ENCODE peak calls at places on chromosome 5, in seven cellular contexts. A is glutamatergic neuron; J is naive thymus-derived CD4-positive, alpha-beta T cell; Y is RPMI7951; S is brain microvascular endothelial cell; Q is ovary; O is activated CD4-positive, alpha-beta T cell treated with anti-CD3 and anti-CD28 coated beads, Interleukin-2, amount 50 U/mL, for 48 hours. R is an unnamed sample.

GRCh38 chr5:180831139-180832080 is 28.8 kb upstream of the MGAT1 start:
- DNase-seq in A (peak; percentile 85), J (peak; percentile 70), Y (peak; percentile 67), S (peak; percentile 49), Q (peak; percentile 89), O (peak; percentile 85), R (peak; percentile 77)

GRCh38 chr5:138440226-138441073 is 1.6 kb downstream of the REEP2 start:
- DNase-seq in A (no peak), J (no peak), Y (no peak), S (no peak), Q (peak; percentile 29), O (no peak), R (no peak)

GRCh38 chr5:131104169-131104775 is 60.8 kb downstream of the HINT1 start:
- DNase-seq in A (no peak), J (no peak), Y (no peak), S (no peak), Q (no peak), O (no peak), R (no peak)

GRCh38 chr5:177448244-177448950 is 1.8 kb downstream of the PRR7 start:
- DNase-seq in A (no peak), J (no peak), Y (no peak), S (no peak), Q (no peak), O (no peak), R (no peak)

GRCh38 chr5:138655530-138656245 is 80.5 kb upstream of the HSPA9 start:
- DNase-seq in A (no peak), J (no peak), Y (peak; percentile 57), S (no peak), Q (no peak), O (no peak), R (no peak)

GRCh38 chr5:172744106-172745104 is 26.6 kb downstream of the DUSP1 start:
- DNase-seq in A (no peak), J (no peak), Y (no peak), S (no peak), Q (no peak), O (no peak), R (no peak)

GRCh38 chr5:103434057-103434456 is 128.5 kb downstream of the NUDT12 start:
- DNase-seq in A (peak; percentile 22), J (no peak), Y (no peak), S (no peak), Q (no peak), O (no peak), R (peak; percentile 76)

GRCh38 chr5:35618297-35618636 is 604 bp downstream of the SPEF2 start:
- DNase-seq in A (no peak), J (no peak), Y (peak; percentile 1), S (no peak), Q (no peak), O (no peak), R (no peak)